ENCODE peak calls at places on chromosomes 12 and 14, in six cellular contexts. One of them, this sample, is unnamed.

GRCh38 chr14:65864993-65865392 is 452.5 kb downstream of the FUT8 start:
- DNase-seq in astrocyte of the spinal cord: no peak
- DNase-seq in NCI-H748 treated with DMSO at 0.1 percent for 48 hours: peak; percentile 12
- DNase-seq in GM23248: no peak
- DNase-seq in NCI-H446: no peak
- DNase-seq in AG04450: no peak
- DNase-seq in this sample: peak; percentile 25

GRCh38 chr12:4214912-4215861 is 58.4 kb upstream of the CCND2 start:
- DNase-seq in NCI-H446: no peak
- DNase-seq in GM23248: no peak
- DNase-seq in NCI-H748 treated with DMSO at 0.1 percent for 48 hours: no peak
- DNase-seq in astrocyte of the spinal cord: no peak
- DNase-seq in AG04450: no peak
- DNase-seq in this sample: no peak

GRCh38 chr14:39847852-39848251 is 415.6 kb upstream of the FBXO33 start:
- DNase-seq in NCI-H446: no peak
- DNase-seq in AG04450: no peak
- DNase-seq in GM23248: no peak
- DNase-seq in NCI-H748 treated with DMSO at 0.1 percent for 48 hours: no peak
- DNase-seq in astrocyte of the spinal cord: no peak
- DNase-seq in this sample: no peak

GRCh38 chr12:8662592-8662991 is at the start of gene MFAP5:
- DNase-seq in NCI-H748 treated with DMSO at 0.1 percent for 48 hours: no peak
- DNase-seq in NCI-H446: no peak
- DNase-seq in GM23248: peak; percentile 94
- DNase-seq in AG04450: no peak
- DNase-seq in astrocyte of the spinal cord: peak; percentile 38
- DNase-seq in this sample: peak; percentile 80

GRCh38 chr12:49976547-49976946 is 3.8 kb downstream of the AQP6 start:
- DNase-seq in AG04450: no peak
- DNase-seq in NCI-H748 treated with DMSO at 0.1 percent for 48 hours: no peak
- DNase-seq in GM23248: no peak
- DNase-seq in NCI-H446: no peak
- DNase-seq in astrocyte of the spinal cord: no peak
- DNase-seq in this sample: no peak

GRCh38 chr12:54154708-54155316 is 34.0 kb downstream of the SMUG1 start:
- DNase-seq in NCI-H748 treated with DMSO at 0.1 percent for 48 hours: no peak
- DNase-seq in NCI-H446: no peak
- DNase-seq in GM23248: peak; percentile 39
- DNase-seq in AG04450: no peak
- DNase-seq in astrocyte of the spinal cord: no peak
- DNase-seq in this sample: no peak

GRCh38 chr12:116916122-116916521 is 5.4 kb downstream of the FBXW8 start:
- DNase-seq in NCI-H748 treated with DMSO at 0.1 percent for 48 hours: no peak
- DNase-seq in AG04450: no peak
- DNase-seq in GM23248: peak; percentile 64
- DNase-seq in astrocyte of the spinal cord: peak; percentile 35
- DNase-seq in NCI-H446: no peak
- DNase-seq in this sample: peak; percentile 21

GRCh38 chr14:100891501-100892445 is 11.7 kb downstream of the RTL1 start:
- DNase-seq in NCI-H446: no peak
- DNase-seq in NCI-H748 treated with DMSO at 0.1 percent for 48 hours: no peak
- DNase-seq in astrocyte of the spinal cord: no peak
- DNase-seq in AG04450: no peak
- DNase-seq in GM23248: no peak
- DNase-seq in this sample: no peak

GRCh38 chr12:67709367-67709954 is 60.9 kb downstream of the DYRK2 start:
- DNase-seq in NCI-H446: no peak
- DNase-seq in NCI-H748 treated with DMSO at 0.1 percent for 48 hours: no peak
- DNase-seq in AG04450: no peak
- DNase-seq in astrocyte of the spinal cord: no peak
- DNase-seq in GM23248: no peak
- DNase-seq in this sample: no peak

GRCh38 chr14:39267592-39268112 is 33.9 kb downstream of the MIA2 start:
- DNase-seq in NCI-H748 treated with DMSO at 0.1 percent for 48 hours: no peak
- DNase-seq in astrocyte of the spinal cord: peak; percentile 28
- DNase-seq in NCI-H446: peak; percentile 39
- DNase-seq in GM23248: no peak
- DNase-seq in AG04450: no peak
- DNase-seq in this sample: no peak

GRCh38 chr14:35808076-35808657 is 928 bp downstream of the RALGAPA1 start:
- DNase-seq in NCI-H446: no peak
- DNase-seq in AG04450: no peak
- DNase-seq in GM23248: peak; percentile 69
- DNase-seq in NCI-H748 treated with DMSO at 0.1 percent for 48 hours: peak; percentile 43
- DNase-seq in astrocyte of the spinal cord: peak; percentile 16
- DNase-seq in this sample: no peak

GRCh38 chr14:58572092-58572853 is 65.5 kb upstream of the DACT1 start:
- DNase-seq in GM23248: peak; percentile 82
- DNase-seq in AG04450: peak; percentile 47
- DNase-seq in NCI-H748 treated with DMSO at 0.1 percent for 48 hours: no peak
- DNase-seq in NCI-H446: no peak
- DNase-seq in astrocyte of the spinal cord: peak; percentile 44
- DNase-seq in this sample: peak; percentile 37

GRCh38 chr14:100860556-100861187 is 34.8 kb downstream of the MEG3 start:
- DNase-seq in astrocyte of the spinal cord: no peak
- DNase-seq in AG04450: no peak
- DNase-seq in NCI-H748 treated with DMSO at 0.1 percent for 48 hours: no peak
- DNase-seq in GM23248: no peak
- DNase-seq in NCI-H446: no peak
- DNase-seq in this sample: no peak

GRCh38 chr14:99273025-99273723 is 1.2 kb upstream of the BCL11B start:
- DNase-seq in astrocyte of the spinal cord: no peak
- DNase-seq in GM23248: peak; percentile 18
- DNase-seq in NCI-H446: peak; percentile 60
- DNase-seq in NCI-H748 treated with DMSO at 0.1 percent for 48 hours: peak; percentile 61
- DNase-seq in AG04450: no peak
- DNase-seq in this sample: no peak

GRCh38 chr14:69152181-69152943 is 557 bp downstream of the DCAF5 start:
- DNase-seq in AG04450: no peak
- DNase-seq in NCI-H748 treated with DMSO at 0.1 percent for 48 hours: peak; percentile 25
- DNase-seq in astrocyte of the spinal cord: peak; percentile 52
- DNase-seq in NCI-H446: no peak
- DNase-seq in GM23248: peak; percentile 62
- DNase-seq in this sample: peak; percentile 16

GRCh38 chr12:39780527-39781446 is 161.2 kb upstream of the ABCD2 start:
- DNase-seq in GM23248: peak; percentile 1
- DNase-seq in astrocyte of the spinal cord: no peak
- DNase-seq in NCI-H446: no peak
- DNase-seq in NCI-H748 treated with DMSO at 0.1 percent for 48 hours: peak; percentile 81
- DNase-seq in AG04450: no peak
- DNase-seq in this sample: no peak

GRCh38 chr12:39605501-39605900 is 14.1 kb downstream of the ABCD2 start:
- DNase-seq in NCI-H446: peak; percentile 27
- DNase-seq in AG04450: no peak
- DNase-seq in NCI-H748 treated with DMSO at 0.1 percent for 48 hours: no peak
- DNase-seq in astrocyte of the spinal cord: peak; percentile 72
- DNase-seq in GM23248: no peak
- DNase-seq in this sample: no peak

GRCh38 chr14:75234173-75234855 is 44.3 kb upstream of the FOS start:
- DNase-seq in AG04450: peak; percentile 66
- DNase-seq in astrocyte of the spinal cord: peak; percentile 94
- DNase-seq in GM23248: peak; percentile 67
- DNase-seq in NCI-H748 treated with DMSO at 0.1 percent for 48 hours: no peak
- DNase-seq in NCI-H446: no peak
- DNase-seq in this sample: peak; percentile 48

GRCh38 chr14:82445810-82446575 is 912.3 kb upstream of the SEL1L start:
- DNase-seq in AG04450: no peak
- DNase-seq in NCI-H748 treated with DMSO at 0.1 percent for 48 hours: no peak
- DNase-seq in GM23248: no peak
- DNase-seq in astrocyte of the spinal cord: no peak
- DNase-seq in NCI-H446: no peak
- DNase-seq in this sample: no peak

GRCh38 chr12:111268738-111269572 is 99.9 kb downstream of the PHETA1 start:
- DNase-seq in NCI-H446: no peak
- DNase-seq in AG04450: no peak
- DNase-seq in astrocyte of the spinal cord: no peak
- DNase-seq in GM23248: peak; percentile 22
- DNase-seq in NCI-H748 treated with DMSO at 0.1 percent for 48 hours: peak; percentile 3
- DNase-seq in this sample: no peak

GRCh38 chr14:67820428-67820881 is 876 bp downstream of the RAD51B start:
- DNase-seq in GM23248: peak; percentile 56
- DNase-seq in AG04450: no peak
- DNase-seq in astrocyte of the spinal cord: no peak
- DNase-seq in NCI-H446: no peak
- DNase-seq in NCI-H748 treated with DMSO at 0.1 percent for 48 hours: peak; percentile 21
- DNase-seq in this sample: peak; percentile 42

This sample was measured in AG08395.